ENCODE peak calls at places on chromosomes 13 and 19, in five cellular contexts. C is stimulated activated CD4-positive, alpha-beta T cell treated with anti-CD3 and anti-CD28 coated beads, Interleukin-15, amount 100 ng/mL, for 1 hour; B is HuH-7; I is mesendoderm; X is HEK293T. D is an unnamed sample.

GRCh38 chr13:43664700-43665191 is 122.0 kb downstream of the ENOX1 start:
- DNase-seq in C (no peak), B (no peak), I (peak), X (peak), D (no peak)

GRCh38 chr19:13844130-13844631 is 32.8 kb upstream of the NANOS3 start:
- DNase-seq in C (no peak), B (no peak), I (no peak), X (no peak), D (no peak)

GRCh38 chr19:21698215-21698614 is 69.2 kb downstream of the ZNF100 start:
- DNase-seq in C (no peak), B (peak), I (peak), X (no peak), D (no peak)

GRCh38 chr19:11578342-11579142 is 1.1 kb upstream of the ACP5 start:
- DNase-seq in C (no peak), B (no peak), I (peak), X (no peak), D (no peak)

GRCh38 chr13:97136418-97136817 is 85.7 kb upstream of the MBNL2 start:
- DNase-seq in C (no peak), B (no peak), I (no peak), X (no peak), D (no peak)

GRCh38 chr13:26558074-26558805 is 757 bp downstream of the WASF3 start:
- DNase-seq in C (no peak), B (no peak), I (peak), X (peak), D (no peak)

GRCh38 chr13:101152184-101152583 is 264.1 kb downstream of the NALCN start:
- DNase-seq in C (no peak), B (no peak), I (no peak), X (no peak), D (no peak)

GRCh38 chr19:46015961-46016425 is 6.9 kb downstream of the PGLYRP1 start:
- DNase-seq in C (no peak), B (no peak), I (no peak), X (no peak), D (no peak)

GRCh38 chr19:56297010-56297409 is 17.6 kb downstream of the ZSCAN5A start:
- DNase-seq in C (no peak), B (no peak), I (no peak), X (no peak), D (no peak)

GRCh38 chr13:41426047-41426446 is 31.3 kb upstream of the RGCC start:
- DNase-seq in C (no peak), B (no peak), I (no peak), X (no peak), D (no peak)

GRCh38 chr13:85366759-85367417 is 432.3 kb downstream of the SLITRK6 start:
- DNase-seq in C (no peak), B (no peak), I (no peak), X (no peak), D (no peak)

GRCh38 chr13:97353927-97354326 is 80.0 kb upstream of the RAP2A start:
- DNase-seq in C (no peak), B (no peak), I (no peak), X (no peak), D (no peak)

GRCh38 chr19:11273989-11274388 is 11.7 kb upstream of the DOCK6 start:
- DNase-seq in C (no peak), B (no peak), I (no peak), X (no peak), D (no peak)

GRCh38 chr13:49441846-49442245 is 2.0 kb downstream of the CAB39L start:
- DNase-seq in C (no peak), B (no peak), I (no peak), X (no peak), D (no peak)

GRCh38 chr13:97273341-97273831 is 51.3 kb downstream of the MBNL2 start:
- DNase-seq in C (no peak), B (no peak), I (no peak), X (no peak), D (no peak)

GRCh38 chr13:80783926-80784325 is 443.0 kb upstream of the SPRY2 start:
- DNase-seq in C (no peak), B (no peak), I (no peak), X (no peak), D (no peak)

GRCh38 chr19:16736709-16737108 is 17.1 kb downstream of the NWD1 start:
- DNase-seq in C (no peak), B (no peak), I (peak), X (no peak), D (no peak)

GRCh38 chr13:55516610-55517009 is 1624.1 kb upstream of the PRR20A start:
- DNase-seq in C (no peak), B (no peak), I (no peak), X (no peak), D (no peak)

GRCh38 chr13:60016229-60016628 is 147.5 kb downstream of the DIAPH3 start:
- DNase-seq in C (no peak), B (no peak), I (no peak), X (no peak), D (no peak)

GRCh38 chr13:46983881-46984280 is 87.0 kb upstream of the HTR2A start:
- DNase-seq in C (no peak), B (no peak), I (no peak), X (no peak), D (no peak)

GRCh38 chr19:43784981-43785808 is 4.4 kb upstream of the KCNN4 start:
- DNase-seq in C (no peak), B (peak), I (peak), X (peak), D (no peak)

GRCh38 chr19:54473071-54473941 is at the start of gene CDC42EP5:
- DNase-seq in C (no peak), B (no peak), I (no peak), X (no peak), D (peak)

GRCh38 chr13:52846567-52847321 is 1.7 kb downstream of the PCDH8 start:
- DNase-seq in C (no peak), B (no peak), I (peak), X (no peak), D (no peak)

GRCh38 chr13:86446311-86446710 is 647.1 kb upstream of the SLITRK6 start:
- DNase-seq in C (no peak), B (no peak), I (peak), X (peak), D (no peak)

GRCh38 chr13:73194310-73194709 is 135.5 kb downstream of the KLF5 start:
- DNase-seq in C (no peak), B (peak), I (no peak), X (no peak), D (no peak)